ENCODE peak calls at places on chromosomes 6 and 20, in six cellular contexts. V, E, P, X, I and Q are unnamed samples.

GRCh38 chr6:42896178-42896719 is 16.8 kb downstream of the RPL7L1 start:
- DNase-seq in X (no peak), E (no peak), P (no peak), I (no peak), V (no peak), Q (no peak)

GRCh38 chr6:169251371-169251802 is 2.3 kb downstream of the THBS2 start:
- DNase-seq in E (no peak), X (no peak), V (no peak), P (no peak), I (no peak), Q (no peak)

GRCh38 chr6:79872986-79873385 is 74.4 kb downstream of the ELOVL4 start:
- DNase-seq in E (no peak), V (no peak), X (no peak), I (no peak), P (no peak), Q (no peak)

GRCh38 chr20:19976595-19977372 is 40.4 kb upstream of the NAA20 start:
- DNase-seq in X (peak; percentile 63), I (no peak), V (peak; percentile 50), P (no peak), E (no peak), Q (peak; percentile 60)

GRCh38 chr6:163958646-163959045 is 544.1 kb downstream of the QKI start:
- DNase-seq in X (no peak), P (no peak), I (no peak), E (no peak), V (peak; percentile 56), Q (no peak)

GRCh38 chr20:13231031-13231752 is 10.1 kb downstream of the ISM1 start:
- DNase-seq in V (no peak), I (no peak), E (no peak), P (no peak), X (no peak), Q (no peak)

GRCh38 chr6:170110201-170111140 is 180.4 kb downstream of the DLL1 start:
- DNase-seq in E (no peak), V (no peak), X (no peak), P (no peak), I (no peak), Q (no peak)

GRCh38 chr6:100775667-100776066 is 105.5 kb downstream of the ASCC3 start:
- DNase-seq in V (no peak), I (no peak), P (no peak), E (no peak), X (no peak), Q (no peak)

GRCh38 chr6:90315354-90315960 is 18.8 kb upstream of the BACH2 start:
- DNase-seq in E (no peak), I (no peak), V (no peak), P (no peak), X (no peak), Q (no peak)

GRCh38 chr20:891121-892080 is 24.7 kb downstream of the ANGPT4 start:
- DNase-seq in I (no peak), P (peak; percentile 37), E (no peak), V (no peak), X (no peak), Q (no peak)

GRCh38 chr6:46704562-46704961 is 16.9 kb downstream of the TDRD6 start:
- DNase-seq in X (peak; percentile 44), P (no peak), I (no peak), E (no peak), V (no peak), Q (no peak)

GRCh38 chr6:21593927-21594421 is 423 bp downstream of the SOX4 start:
- DNase-seq in P (no peak), X (no peak), I (no peak), V (no peak), E (peak; percentile 41), Q (peak; percentile 53)

GRCh38 chr6:14797875-14798593 is 447.8 kb upstream of the JARID2 start:
- DNase-seq in I (no peak), V (no peak), P (no peak), E (no peak), X (no peak), Q (no peak)

GRCh38 chr6:35729722-35730121 is 7.1 kb upstream of the ARMC12 start:
- DNase-seq in P (no peak), E (no peak), X (no peak), V (no peak), I (no peak), Q (no peak)

GRCh38 chr6:143286280-143286795 is 164.2 kb downstream of the ADAT2 start:
- DNase-seq in E (no peak), P (no peak), I (no peak), V (no peak), X (no peak), Q (no peak)

GRCh38 chr20:3203315-3204123 is 963 bp downstream of the DDRGK1 start:
- DNase-seq in P (no peak), V (no peak), I (peak; percentile 59), E (peak; percentile 74), X (no peak), Q (peak; percentile 39)

GRCh38 chr6:151847064-151847463 is 39.6 kb downstream of the ESR1 start:
- DNase-seq in I (no peak), X (no peak), E (no peak), V (no peak), P (no peak), Q (no peak)

GRCh38 chr20:32970973-32971300 is 33.3 kb downstream of the SUN5 start:
- DNase-seq in E (no peak), X (no peak), I (no peak), P (no peak), V (no peak), Q (no peak)

GRCh38 chr6:48134246-48134645 is 23.2 kb upstream of the PTCHD4 start:
- DNase-seq in V (no peak), I (no peak), E (no peak), P (no peak), X (no peak), Q (no peak)

GRCh38 chr6:137870286-137870685 is 3.2 kb downstream of the TNFAIP3 start:
- DNase-seq in E (no peak), V (no peak), P (no peak), X (no peak), I (no peak), Q (no peak)

GRCh38 chr20:44958276-44958675 is 1.9 kb downstream of the TOMM34 start:
- DNase-seq in V (no peak), E (no peak), P (no peak), I (no peak), X (no peak), Q (no peak)

GRCh38 chr6:16944601-16945000 is 157.2 kb upstream of the STMND1 start:
- DNase-seq in V (no peak), X (no peak), E (no peak), P (no peak), I (no peak), Q (no peak)

GRCh38 chr20:7161690-7162089 is 394.2 kb downstream of the BMP2 start:
- DNase-seq in X (no peak), V (no peak), I (no peak), E (peak; percentile 11), P (no peak), Q (no peak)

GRCh38 chr6:64290867-64291266 is 655.3 kb downstream of the PHF3 start:
- DNase-seq in P (no peak), E (no peak), X (no peak), I (no peak), V (no peak), Q (no peak)

GRCh38 chr6:152226119-152226518 is 411.0 kb downstream of the SYNE1 start:
- DNase-seq in V (no peak), P (no peak), E (no peak), X (no peak), I (no peak), Q (no peak)

GRCh38 chr6:30820196-30820595 is 64.1 kb upstream of the DDR1 start:
- DNase-seq in E (no peak), P (no peak), I (no peak), V (no peak), X (peak; percentile 73), Q (peak; percentile 54)

GRCh38 chr6:32972353-32973143 is 4.2 kb downstream of the BRD2 start:
- DNase-seq in P (no peak), V (no peak), X (no peak), I (peak; percentile 76), E (peak; percentile 78), Q (no peak)

GRCh38 chr6:15628499-15629131 is 34.2 kb downstream of the DTNBP1 start:
- DNase-seq in E (no peak), V (no peak), X (no peak), I (no peak), P (no peak), Q (no peak)

GRCh38 chr6:119575721-119576120 is 226.2 kb upstream of the MAN1A1 start:
- DNase-seq in I (no peak), V (no peak), P (no peak), E (no peak), X (no peak), Q (no peak)

GRCh38 chr20:36441027-36441414 is 100.3 kb upstream of the MYL9 start:
- DNase-seq in P (no peak), E (no peak), I (no peak), X (no peak), V (no peak), Q (no peak)
- TF ChIP-seq JUND in P (no peak), E (no peak), I (no peak), X (no peak), V (no peak), Q (no peak)

DNA sequence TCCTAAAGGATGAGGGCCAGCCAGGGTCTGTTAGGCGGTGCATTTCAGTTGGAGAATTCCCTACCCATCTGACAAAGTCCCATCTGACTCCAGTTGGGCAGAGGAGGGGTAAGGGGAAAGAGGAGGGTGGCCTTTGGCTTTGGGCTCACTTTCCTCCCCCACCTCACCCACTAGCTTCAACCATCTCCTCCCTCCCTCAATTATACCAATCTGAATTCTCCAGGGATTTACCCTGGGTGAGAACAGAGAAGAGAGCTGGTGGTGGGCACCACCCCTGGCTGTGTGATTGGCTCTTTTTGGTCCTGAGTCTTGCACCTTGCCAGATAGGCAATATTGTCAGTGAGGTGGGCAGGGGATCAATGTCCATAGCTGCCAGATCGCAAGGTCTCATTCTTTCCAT is 3.2 kb downstream of the HMGA1 start:
- DNase-seq in E (no peak), V (no peak), X (no peak), P (no peak), I (peak; percentile 8), Q (no peak)
- TF ChIP-seq JUND in E (no peak), V (no peak), X (no peak), P (no peak), I (no peak), Q (no peak)

GRCh38 chr20:35120012-35120701 is 27.0 kb downstream of the EDEM2 start:
- DNase-seq in E (no peak), V (no peak), P (no peak), X (no peak), I (peak; percentile 67), Q (no peak)
- TF ChIP-seq JUND in E (no peak), V (no peak), P (no peak), X (no peak), I (peak; percentile 97), Q (no peak)

DNA sequence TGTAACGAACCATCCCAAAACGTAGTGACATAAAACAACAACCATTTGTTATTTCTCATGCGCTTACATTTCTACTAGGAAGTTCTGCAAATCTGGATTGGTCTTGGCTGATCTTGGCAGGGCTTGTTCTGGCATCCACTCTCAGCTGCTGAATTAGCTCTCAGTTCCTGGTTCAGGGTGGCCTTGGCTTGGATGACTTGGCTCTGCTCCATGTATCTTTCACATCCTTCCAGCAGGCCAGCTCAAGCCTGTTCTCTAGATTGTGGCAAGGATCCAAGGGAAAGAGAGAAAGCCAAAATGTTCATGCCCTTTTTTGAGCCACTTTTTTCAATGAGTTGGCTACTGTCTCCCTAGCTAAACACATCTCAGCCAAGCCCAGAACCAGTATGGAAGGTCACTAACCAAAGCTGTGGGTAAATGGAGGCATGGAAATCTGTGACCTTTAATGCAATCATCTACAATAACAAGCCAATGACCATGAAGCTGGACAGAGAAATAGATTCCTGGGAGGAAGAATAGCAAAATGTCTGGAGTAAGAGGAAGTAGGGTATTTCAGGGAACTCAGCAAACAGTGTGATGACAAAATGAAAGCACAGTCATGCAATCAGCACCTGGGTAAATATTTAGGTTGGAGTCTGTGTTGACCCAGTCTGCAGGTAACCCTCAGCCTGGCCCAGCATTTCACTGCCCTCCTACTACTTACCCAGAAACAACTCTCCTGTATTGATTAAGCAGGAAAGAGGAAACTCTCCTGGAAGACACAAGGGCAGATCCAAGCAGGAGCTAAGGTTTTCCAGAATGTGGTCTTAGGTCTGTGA is 32.7 kb upstream of the SNAP25 start:
- DNase-seq in X (no peak), V (no peak), P (no peak), I (no peak), E (no peak), Q (no peak)
- TF ChIP-seq JUND in X (no peak), V (no peak), P (no peak), I (no peak), E (no peak), Q (no peak)